ENCODE peak calls at places on chromosomes 4 and X, in four cellular contexts. D is SK-N-SH, T is K562, G is Panc1. Y is an unnamed sample.

GRCh38 chrX:39736219-39737211 is 361.2 kb downstream of the BCOR start:
- DNase-seq in T (no peak), D (peak; percentile 35), G (no peak), Y (no peak)

GRCh38 chrX:68978211-68978780 is 149.5 kb downstream of the EFNB1 start:
- DNase-seq in T (no peak), D (no peak), G (no peak), Y (no peak)

GRCh38 chr4:173821851-173822250 is 291.8 kb upstream of the HAND2 start:
- DNase-seq in D (no peak), G (no peak), T (no peak), Y (no peak)

GRCh38 chrX:56564182-56564885 is 907 bp downstream of the UBQLN2 start:
- DNase-seq in G (no peak), D (peak; percentile 27), T (no peak), Y (no peak)

GRCh38 chr4:82951196-82951595 is 50.7 kb downstream of the THAP9 start:
- DNase-seq in D (no peak), G (no peak), T (no peak), Y (no peak)

GRCh38 chr4:11748169-11748872 is 319.6 kb upstream of the HS3ST1 start:
- DNase-seq in T (no peak), D (no peak), G (no peak), Y (no peak)

GRCh38 chr4:138162259-138162658 is 79.9 kb downstream of the SLC7A11 start:
- DNase-seq in G (no peak), T (no peak), D (no peak), Y (no peak)

GRCh38 chr4:96455045-96455720 is 615.3 kb downstream of the PDHA2 start:
- DNase-seq in D (peak; percentile 1), G (no peak), T (no peak), Y (no peak)

GRCh38 chr4:174429701-174430100 is 92.6 kb downstream of the HPGD start:
- DNase-seq in D (no peak), G (no peak), T (no peak), Y (no peak)

GRCh38 chr4:122614621-122615020 is 6.2 kb downstream of the IL21 start:
- DNase-seq in G (no peak), T (no peak), D (no peak), Y (no peak)

GRCh38 chr4:65661469-65661868 is 8.8 kb downstream of the EPHA5 start:
- DNase-seq in D (no peak), G (no peak), T (no peak), Y (no peak)

GRCh38 chrX:80098038-80098437 is 83.5 kb downstream of the TBX22 start:
- DNase-seq in T (no peak), G (no peak), D (no peak), Y (no peak)

GRCh38 chrX:7083468-7084396 is 63.8 kb upstream of the STS start:
- DNase-seq in T (no peak), G (no peak), D (no peak), Y (peak; percentile 84)

GRCh38 chrX:30971761-30972603 is 82.9 kb upstream of the TAB3 start:
- DNase-seq in G (peak; percentile 30), T (peak; percentile 16), D (peak; percentile 60), Y (no peak)

GRCh38 chr4:175306436-175306835 is 388.3 kb downstream of the ADAM29 start:
- DNase-seq in D (no peak), G (no peak), T (no peak), Y (no peak)

GRCh38 chrX:133786382-133786781 is 199.0 kb downstream of the GPC3 start:
- DNase-seq in D (no peak), G (no peak), T (no peak), Y (no peak)

GRCh38 chrX:153925387-153925738 is 701 bp downstream of the ARHGAP4 start:
- DNase-seq in G (no peak), T (no peak), D (no peak), Y (peak; percentile 51)

GRCh38 chrX:50158616-50159015 is 42.2 kb downstream of the AKAP4 start:
- DNase-seq in T (no peak), D (no peak), G (no peak), Y (no peak)

GRCh38 chrX:29455702-29456101 is 759.7 kb upstream of the MAGEB2 start:
- DNase-seq in T (no peak), D (no peak), G (no peak), Y (no peak)

GRCh38 chr4:16783119-16783518 is 115.3 kb downstream of the LDB2 start:
- DNase-seq in G (no peak), T (no peak), D (no peak), Y (no peak)

GRCh38 chr4:16865209-16865896 is 33.1 kb downstream of the LDB2 start:
- DNase-seq in T (no peak), G (no peak), D (no peak), Y (no peak)

GRCh38 chrX:152738560-152738959 is 5.0 kb downstream of the MAGEA12 start:
- DNase-seq in D (no peak), T (no peak), G (no peak), Y (no peak)

GRCh38 chrX:68989865-68990606 is 161.2 kb downstream of the EFNB1 start:
- DNase-seq in G (no peak), T (peak; percentile 4), D (peak; percentile 44), Y (no peak)

GRCh38 chrX:24646745-24647182 is 383 bp downstream of the PCYT1B start:
- DNase-seq in D (peak; percentile 10), T (no peak), G (no peak), Y (no peak)

GRCh38 chr4:34046580-34046979 is 2197.7 kb downstream of the ARAP2 start:
- DNase-seq in G (no peak), T (no peak), D (no peak), Y (no peak)

GRCh38 chr4:128823025-128823661 is 13.6 kb downstream of the JADE1 start:
- DNase-seq in D (no peak), G (peak; percentile 57), T (no peak), Y (no peak)

GRCh38 chr4:173253561-173253960 is 80.6 kb downstream of the HMGB2 start:
- DNase-seq in G (no peak), T (no peak), D (no peak), Y (no peak)

GRCh38 chrX:100829730-100830129 is 9.5 kb downstream of the CSTF2 start:
- DNase-seq in D (no peak), G (no peak), T (no peak), Y (peak; percentile 45)

GRCh38 chrX:46279925-46280313 is 265.3 kb downstream of the ZNF674 start:
- DNase-seq in D (no peak), G (no peak), T (no peak), Y (no peak)

GRCh38 chrX:72029473-72030411 is 102.0 kb downstream of the RTL5 start:
- DNase-seq in T (no peak), D (peak; percentile 47), G (peak; percentile 20), Y (no peak)

GRCh38 chr4:177228599-177228998 is 81.1 kb upstream of the NEIL3 start:
- DNase-seq in T (no peak), D (no peak), G (no peak), Y (no peak)

GRCh38 chr4:152478456-152479237 is 57.2 kb downstream of the FBXW7 start:
- DNase-seq in G (no peak), T (no peak), D (peak; percentile 30), Y (no peak)
- TF ChIP-seq SIN3A in G (no peak), T (no peak), D (no peak), Y (no peak)

GRCh38 chr4:98993419-98994071 is 2.0 kb upstream of the METAP1 start:
- DNase-seq in G (no peak), T (no peak), D (no peak), Y (no peak)

GRCh38 chr4:98995183-98996055 is at the start of gene METAP1:
- DNase-seq in G (peak; percentile 64), D (peak; percentile 98), T (peak; percentile 91), Y (peak; percentile 79)

GRCh38 chr4:98997176-98997575 is 1.7 kb downstream of the METAP1 start:
- DNase-seq in G (no peak), D (no peak), T (no peak), Y (no peak)

GRCh38 chr4:98994474-98995182 is 893 bp upstream of the METAP1 start:
- DNase-seq in G (no peak), D (no peak), T (no peak), Y (no peak)

GRCh38 chr4:98996056-98996941 is 778 bp downstream of the METAP1 start:
- DNase-seq in G (no peak), T (no peak), D (peak; percentile 35), Y (no peak)
- TF ChIP-seq SIN3A in G (no peak), T (no peak), D (no peak), Y (peak; percentile 38)

DNA sequence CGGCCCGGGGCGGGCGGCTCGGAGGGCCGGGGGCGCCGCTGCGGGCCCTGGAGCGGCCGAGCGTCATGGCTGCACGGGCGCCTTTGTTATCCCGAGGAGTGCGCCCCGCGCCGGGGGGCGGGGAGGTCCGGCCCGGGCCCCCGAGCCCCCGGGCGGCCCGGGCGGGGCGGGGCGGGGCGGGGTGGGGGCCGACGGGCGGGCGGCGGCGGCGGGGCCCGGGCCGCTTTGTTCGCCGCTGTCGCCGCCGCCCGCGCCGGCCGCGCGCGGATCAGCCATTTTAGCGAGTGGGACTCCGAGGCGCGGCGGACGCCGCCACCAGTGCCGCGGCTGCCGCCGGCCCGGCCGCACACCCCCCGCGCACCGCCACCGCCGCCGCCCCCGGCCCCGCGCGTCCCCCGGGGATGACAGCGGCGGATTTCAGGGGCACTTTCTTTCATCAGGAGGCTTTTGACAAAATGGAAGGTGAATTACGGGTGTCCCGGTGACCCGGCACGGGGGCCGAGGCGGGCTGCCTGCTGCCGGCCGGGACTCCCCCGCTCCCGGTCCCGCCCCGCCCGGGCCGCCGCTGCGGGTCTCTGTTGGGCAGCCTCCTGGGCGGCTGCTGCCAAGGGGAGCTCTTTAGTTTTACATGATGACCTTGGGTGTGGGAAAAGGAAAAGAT is 1.2 kb downstream of the HMGB3 start:
- DNase-seq in T (peak; percentile 55), G (no peak), D (peak; percentile 71), Y (no peak)
- TF ChIP-seq SIN3A in T (no peak), G (peak; percentile 60), D (no peak), Y (no peak)

DNA sequence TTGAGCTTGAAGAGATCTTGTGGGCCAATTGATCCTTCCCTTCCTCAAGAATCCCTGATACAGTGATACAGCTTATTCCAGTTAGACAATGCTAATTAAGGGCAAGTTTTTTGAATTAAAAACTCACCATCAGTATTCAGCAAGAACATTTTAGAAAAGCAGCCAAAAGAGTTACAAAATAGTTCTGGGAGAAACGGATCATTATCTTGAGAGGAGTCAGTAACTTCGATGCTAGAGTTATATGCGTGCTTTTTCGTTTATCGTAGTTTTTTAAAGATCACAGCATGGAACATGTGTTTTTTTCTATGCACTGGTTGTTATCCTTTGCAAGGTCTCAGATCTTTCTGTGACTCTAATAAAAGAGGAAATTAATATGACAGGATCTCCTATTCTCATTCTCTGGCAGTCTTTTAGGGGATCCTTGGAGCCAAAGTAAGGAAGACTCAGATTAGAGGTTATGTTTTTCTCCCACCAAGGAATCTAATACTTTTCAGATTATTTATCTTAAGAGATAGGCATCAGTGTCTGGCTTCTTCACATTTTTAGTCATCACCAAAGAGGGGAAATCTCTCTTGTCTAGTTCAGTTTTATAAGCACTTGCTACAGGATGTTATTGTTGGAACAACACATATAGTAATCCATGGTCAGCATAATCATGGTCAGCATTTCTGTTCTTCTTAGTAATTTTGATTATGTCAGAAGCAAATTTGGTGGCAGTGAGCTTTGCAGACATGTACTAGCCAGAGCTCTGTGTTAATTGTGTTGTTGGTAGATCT is 109.7 kb downstream of the PDLIM5 start:
- DNase-seq in D (no peak), T (no peak), G (no peak), Y (no peak)
- TF ChIP-seq SIN3A in D (no peak), T (no peak), G (no peak), Y (no peak)

DNA sequence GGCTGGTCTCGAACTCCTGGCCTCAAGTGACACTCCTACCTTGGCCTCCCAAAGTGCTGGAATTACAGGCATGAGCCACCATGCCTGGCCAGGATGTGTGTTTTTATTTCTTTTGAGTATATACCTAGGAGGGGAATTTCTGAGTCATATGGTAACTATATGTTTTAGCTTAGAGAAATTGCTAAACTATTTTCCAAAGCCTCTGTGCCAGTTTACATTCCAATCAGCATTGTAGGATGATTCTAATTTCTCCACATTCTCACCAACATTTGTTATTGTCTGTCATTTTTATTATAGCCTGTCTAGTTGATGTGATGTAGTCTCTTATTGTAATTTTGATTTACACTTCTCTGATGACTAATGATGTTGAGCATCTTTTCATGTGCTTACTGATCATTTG is 1576.0 kb downstream of the RPA4 start:
- DNase-seq in G (no peak), T (no peak), D (no peak), Y (no peak)
- TF ChIP-seq SIN3A in G (no peak), T (no peak), D (no peak), Y (no peak)